ENCODE peak calls at places on chromosome X, in five cellular contexts. One of them, this sample, is unnamed.
A peak's percentile ranks its signal among the peaks of the same experiment; 100 is the strongest.

GRCh38 chrX:130826249-130826648 is 76.8 kb downstream of the ENOX2 start:
- DNase-seq in right atrium auricular region: no peak
- DNase-seq in HCT116: no peak
- DNase-seq in upper lobe of right lung: no peak
- DNase-seq in HepG2: no peak
- DNase-seq in this sample: no peak

GRCh38 chrX:71623105-71623450 is 4.8 kb upstream of the CXCR3 start:
- DNase-seq in right atrium auricular region: no peak
- DNase-seq in HCT116: no peak
- DNase-seq in upper lobe of right lung: no peak
- DNase-seq in HepG2: no peak
- DNase-seq in this sample: no peak

GRCh38 chrX:20144491-20144890 is 2.9 kb upstream of the EIF1AX start:
- DNase-seq in HepG2: no peak
- DNase-seq in right atrium auricular region: no peak
- DNase-seq in HCT116: no peak
- DNase-seq in upper lobe of right lung: no peak
- DNase-seq in this sample: peak; percentile 76

GRCh38 chrX:45140812-45141211 is 59.9 kb downstream of the DIPK2B start:
- DNase-seq in HCT116: no peak
- DNase-seq in HepG2: no peak
- DNase-seq in right atrium auricular region: no peak
- DNase-seq in upper lobe of right lung: no peak
- DNase-seq in this sample: no peak

GRCh38 chrX:20418379-20418778 is 151.7 kb upstream of the RPS6KA3 start:
- DNase-seq in upper lobe of right lung: no peak
- DNase-seq in right atrium auricular region: no peak
- DNase-seq in HepG2: no peak
- DNase-seq in HCT116: no peak
- DNase-seq in this sample: no peak

GRCh38 chrX:21940356-21940829 is at the start of gene SMS:
- DNase-seq in upper lobe of right lung: peak; percentile 89
- DNase-seq in HCT116: no peak
- DNase-seq in right atrium auricular region: peak; percentile 74
- DNase-seq in HepG2: peak; percentile 32
- DNase-seq in this sample: no peak

GRCh38 chrX:151983186-151983585 is 8.7 kb upstream of the GABRE start:
- DNase-seq in upper lobe of right lung: no peak
- DNase-seq in right atrium auricular region: no peak
- DNase-seq in HCT116: no peak
- DNase-seq in HepG2: no peak
- DNase-seq in this sample: no peak

GRCh38 chrX:633655-634305 is 3.2 kb downstream of the SHOX start:
- DNase-seq in HCT116: no peak
- DNase-seq in upper lobe of right lung: no peak
- DNase-seq in right atrium auricular region: no peak
- DNase-seq in HepG2: no peak
- DNase-seq in this sample: no peak

GRCh38 chrX:51461053-51462050 is 35.0 kb downstream of the NUDT11 start:
- DNase-seq in right atrium auricular region: no peak
- DNase-seq in HCT116: peak; percentile 7
- DNase-seq in upper lobe of right lung: no peak
- DNase-seq in HepG2: peak; percentile 6
- DNase-seq in this sample: no peak

GRCh38 chrX:148865237-148865636 is 364.8 kb downstream of the AFF2 start:
- DNase-seq in HCT116: no peak
- DNase-seq in upper lobe of right lung: no peak
- DNase-seq in HepG2: no peak
- DNase-seq in right atrium auricular region: no peak
- DNase-seq in this sample: no peak

GRCh38 chrX:3779546-3779945 is 66.1 kb upstream of the PRKX start:
- DNase-seq in HepG2: no peak
- DNase-seq in right atrium auricular region: no peak
- DNase-seq in upper lobe of right lung: no peak
- DNase-seq in HCT116: no peak
- DNase-seq in this sample: no peak

GRCh38 chrX:109270580-109271484 is 211.1 kb downstream of the GUCY2F start:
- DNase-seq in HCT116: peak; percentile 13
- DNase-seq in HepG2: no peak
- DNase-seq in upper lobe of right lung: peak; percentile 64
- DNase-seq in right atrium auricular region: no peak
- DNase-seq in this sample: no peak

GRCh38 chrX:3651272-3651671 is 62.2 kb downstream of the PRKX start:
- DNase-seq in HepG2: no peak
- DNase-seq in right atrium auricular region: no peak
- DNase-seq in HCT116: peak; percentile 0
- DNase-seq in upper lobe of right lung: no peak
- DNase-seq in this sample: no peak

GRCh38 chrX:102930990-102931756 is 5.9 kb upstream of the RAB40AL start:
- DNase-seq in right atrium auricular region: no peak
- DNase-seq in upper lobe of right lung: no peak
- DNase-seq in HepG2: no peak
- DNase-seq in HCT116: no peak
- DNase-seq in this sample: no peak

GRCh38 chrX:134171661-134172587 is 65.1 kb upstream of the CCDC160 start:
- DNase-seq in right atrium auricular region: no peak
- DNase-seq in upper lobe of right lung: peak; percentile 61
- DNase-seq in HepG2: no peak
- DNase-seq in HCT116: no peak
- DNase-seq in this sample: no peak

GRCh38 chrX:53190363-53190960 is 34.5 kb downstream of the KDM5C start:
- DNase-seq in HCT116: no peak
- DNase-seq in upper lobe of right lung: no peak
- DNase-seq in right atrium auricular region: no peak
- DNase-seq in HepG2: no peak
- DNase-seq in this sample: no peak

GRCh38 chrX:129842510-129843208 is 1.0 kb downstream of the ZDHHC9 start:
- DNase-seq in upper lobe of right lung: peak; percentile 64
- DNase-seq in HepG2: peak; percentile 21
- DNase-seq in HCT116: no peak
- DNase-seq in right atrium auricular region: no peak
- DNase-seq in this sample: no peak

GRCh38 chrX:27694667-27695066 is 104.5 kb downstream of the DCAF8L2 start:
- DNase-seq in HepG2: no peak
- DNase-seq in upper lobe of right lung: no peak
- DNase-seq in right atrium auricular region: no peak
- DNase-seq in HCT116: no peak
- DNase-seq in this sample: no peak

GRCh38 chrX:57156397-57157049 is 19.3 kb upstream of the SPIN2A start:
- DNase-seq in HepG2: peak; percentile 50
- DNase-seq in upper lobe of right lung: no peak
- DNase-seq in HCT116: peak; percentile 13
- DNase-seq in right atrium auricular region: no peak
- DNase-seq in this sample: no peak

GRCh38 chrX:11944486-11944885 is 186.4 kb downstream of the MSL3 start:
- DNase-seq in HCT116: no peak
- DNase-seq in HepG2: no peak
- DNase-seq in right atrium auricular region: no peak
- DNase-seq in upper lobe of right lung: no peak
- DNase-seq in this sample: peak; percentile 26
- TF ChIP-seq CTCF in HCT116: no peak
- TF ChIP-seq CTCF in HepG2: peak; percentile 14
- TF ChIP-seq CTCF in right atrium auricular region: peak; percentile 47
- TF ChIP-seq CTCF in upper lobe of right lung: no peak
- TF ChIP-seq CTCF in this sample: peak; percentile 49

GRCh38 chrX:69424161-69424560 is 80.0 kb upstream of the NALF2 start:
- DNase-seq in right atrium auricular region: no peak
- DNase-seq in HepG2: peak; percentile 4
- DNase-seq in upper lobe of right lung: no peak
- DNase-seq in HCT116: peak; percentile 2
- DNase-seq in this sample: no peak
- TF ChIP-seq CTCF in right atrium auricular region: peak; percentile 51
- TF ChIP-seq CTCF in HepG2: peak; percentile 15
- TF ChIP-seq CTCF in upper lobe of right lung: peak; percentile 24
- TF ChIP-seq CTCF in HCT116: peak; percentile 34
- TF ChIP-seq CTCF in this sample: peak; percentile 14

DNA sequence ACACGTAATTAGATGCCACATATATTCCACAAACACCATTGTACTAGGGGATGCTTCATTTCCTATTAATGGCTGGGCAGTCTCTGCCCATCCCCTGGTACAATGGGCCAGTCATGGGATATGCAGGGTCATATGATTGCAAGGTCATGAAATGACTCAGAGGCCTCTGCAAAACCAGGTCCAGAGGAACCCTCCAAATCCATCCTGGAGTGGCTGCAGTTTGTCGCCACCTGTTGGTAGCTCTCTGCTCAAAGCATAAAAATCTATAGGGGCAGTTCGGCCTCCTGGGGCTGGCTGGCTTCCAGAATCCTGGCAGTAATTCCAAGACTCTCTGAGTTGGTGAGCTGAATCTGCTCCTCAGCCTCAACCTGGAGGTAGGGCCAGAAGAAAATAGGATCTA is 22.9 kb upstream of the PUDP start:
- DNase-seq in HepG2: peak; percentile 29
- DNase-seq in HCT116: no peak
- DNase-seq in right atrium auricular region: no peak
- DNase-seq in upper lobe of right lung: no peak
- DNase-seq in this sample: no peak
- TF ChIP-seq CTCF in HepG2: peak; percentile 39
- TF ChIP-seq CTCF in HCT116: peak; percentile 60
- TF ChIP-seq CTCF in right atrium auricular region: no peak
- TF ChIP-seq CTCF in upper lobe of right lung: peak; percentile 36
- TF ChIP-seq CTCF in this sample: peak; percentile 33

GRCh38 chrX:17005712-17006372 is 59.4 kb downstream of the REPS2 start:
- DNase-seq in upper lobe of right lung: no peak
- DNase-seq in right atrium auricular region: no peak
- DNase-seq in HepG2: no peak
- DNase-seq in HCT116: no peak
- DNase-seq in this sample: no peak

GRCh38 chrX:17009856-17010650 is 63.6 kb downstream of the REPS2 start:
- DNase-seq in right atrium auricular region: no peak
- DNase-seq in upper lobe of right lung: no peak
- DNase-seq in HepG2: no peak
- DNase-seq in HCT116: no peak
- DNase-seq in this sample: no peak

GRCh38 chrX:17007134-17007768 is 60.8 kb downstream of the REPS2 start:
- DNase-seq in HepG2: peak; percentile 4
- DNase-seq in HCT116: no peak
- DNase-seq in right atrium auricular region: no peak
- DNase-seq in upper lobe of right lung: no peak
- DNase-seq in this sample: no peak
- TF ChIP-seq CTCF in HepG2: peak; percentile 54
- TF ChIP-seq CTCF in HCT116: no peak
- TF ChIP-seq CTCF in right atrium auricular region: peak; percentile 39
- TF ChIP-seq CTCF in upper lobe of right lung: peak; percentile 26
- TF ChIP-seq CTCF in this sample: peak; percentile 52

GRCh38 chrX:119273807-119274192 is 37.7 kb downstream of the PGRMC1 start:
- DNase-seq in HepG2: no peak
- DNase-seq in HCT116: no peak
- DNase-seq in upper lobe of right lung: no peak
- DNase-seq in right atrium auricular region: no peak
- DNase-seq in this sample: no peak

GRCh38 chrX:119272882-119273806 is 37.1 kb downstream of the PGRMC1 start:
- DNase-seq in HepG2: no peak
- DNase-seq in HCT116: no peak
- DNase-seq in right atrium auricular region: no peak
- DNase-seq in upper lobe of right lung: peak; percentile 58
- DNase-seq in this sample: no peak
- TF ChIP-seq CTCF in HepG2: no peak
- TF ChIP-seq CTCF in HCT116: no peak
- TF ChIP-seq CTCF in right atrium auricular region: peak; percentile 22
- TF ChIP-seq CTCF in upper lobe of right lung: no peak
- TF ChIP-seq CTCF in this sample: peak; percentile 16

GRCh38 chrX:16392597-16392996 is 225.3 kb downstream of the MAGEB17 start:
- DNase-seq in upper lobe of right lung: no peak
- DNase-seq in HCT116: no peak
- DNase-seq in HepG2: no peak
- DNase-seq in right atrium auricular region: no peak
- DNase-seq in this sample: no peak
- TF ChIP-seq CTCF in upper lobe of right lung: no peak
- TF ChIP-seq CTCF in HCT116: no peak
- TF ChIP-seq CTCF in HepG2: no peak
- TF ChIP-seq CTCF in right atrium auricular region: no peak
- TF ChIP-seq CTCF in this sample: no peak

This sample was measured in HFF-Myc.